ENCODE peak calls at places on chromosomes 5 and 9, in five cellular contexts. One of them, this sample, is unnamed.

GRCh38 chr9:12469084-12469483 is 224.1 kb upstream of the TYRP1 start:
- DNase-seq in suprapubic skin: no peak
- DNase-seq in body of pancreas: no peak
- DNase-seq in tibial nerve: no peak
- DNase-seq in ovary: no peak
- DNase-seq in this sample: no peak

GRCh38 chr5:83426855-83427254 is 44.7 kb upstream of the VCAN start:
- DNase-seq in suprapubic skin: no peak
- DNase-seq in body of pancreas: no peak
- DNase-seq in tibial nerve: no peak
- DNase-seq in ovary: no peak
- DNase-seq in this sample: no peak

GRCh38 chr5:31987985-31988710 is 186.0 kb downstream of the GOLPH3 start:
- DNase-seq in suprapubic skin: no peak
- DNase-seq in body of pancreas: no peak
- DNase-seq in tibial nerve: no peak
- DNase-seq in ovary: no peak
- DNase-seq in this sample: peak

GRCh38 chr5:38048400-38048799 is 208.6 kb upstream of the GDNF start:
- DNase-seq in suprapubic skin: no peak
- DNase-seq in body of pancreas: no peak
- DNase-seq in tibial nerve: no peak
- DNase-seq in ovary: no peak
- DNase-seq in this sample: no peak

GRCh38 chr5:54904425-54904824 is 81.0 kb downstream of the ESM1 start:
- DNase-seq in suprapubic skin: no peak
- DNase-seq in body of pancreas: no peak
- DNase-seq in tibial nerve: no peak
- DNase-seq in ovary: no peak
- DNase-seq in this sample: no peak

GRCh38 chr9:35686222-35687203 is 3.2 kb downstream of the TPM2 start:
- DNase-seq in suprapubic skin: no peak
- DNase-seq in body of pancreas: no peak
- DNase-seq in tibial nerve: no peak
- DNase-seq in ovary: no peak
- DNase-seq in this sample: no peak

GRCh38 chr9:133238851-133239532 is 29.9 kb upstream of the OBP2B start:
- DNase-seq in suprapubic skin: no peak
- DNase-seq in body of pancreas: peak
- DNase-seq in tibial nerve: peak
- DNase-seq in ovary: peak
- DNase-seq in this sample: peak

GRCh38 chr5:158819840-158820620 is 279.7 kb downstream of the EBF1 start:
- DNase-seq in suprapubic skin: no peak
- DNase-seq in body of pancreas: no peak
- DNase-seq in tibial nerve: no peak
- DNase-seq in ovary: no peak
- DNase-seq in this sample: no peak

GRCh38 chr5:32458799-32459400 is 14.4 kb upstream of the ZFR start:
- DNase-seq in suprapubic skin: no peak
- DNase-seq in body of pancreas: no peak
- DNase-seq in tibial nerve: no peak
- DNase-seq in ovary: no peak
- DNase-seq in this sample: no peak

GRCh38 chr9:137985637-137986071 is 108.1 kb downstream of the CACNA1B start:
- DNase-seq in suprapubic skin: no peak
- DNase-seq in body of pancreas: no peak
- DNase-seq in tibial nerve: no peak
- DNase-seq in ovary: no peak
- DNase-seq in this sample: peak

GRCh38 chr9:35367451-35367850 is 122.5 kb upstream of the RUSC2 start:
- DNase-seq in suprapubic skin: no peak
- DNase-seq in body of pancreas: no peak
- DNase-seq in tibial nerve: no peak
- DNase-seq in ovary: no peak
- DNase-seq in this sample: no peak

GRCh38 chr9:32866292-32866691 is 83.0 kb downstream of the TMEM215 start:
- DNase-seq in suprapubic skin: no peak
- DNase-seq in body of pancreas: no peak
- DNase-seq in tibial nerve: no peak
- DNase-seq in ovary: no peak
- DNase-seq in this sample: no peak

GRCh38 chr5:10467281-10468198 is 25.9 kb downstream of the ROPN1L start:
- DNase-seq in suprapubic skin: no peak
- DNase-seq in body of pancreas: no peak
- DNase-seq in tibial nerve: no peak
- DNase-seq in ovary: no peak
- DNase-seq in this sample: peak

GRCh38 chr9:90726215-90726614 is 75.4 kb upstream of the SYK start:
- DNase-seq in suprapubic skin: no peak
- DNase-seq in body of pancreas: no peak
- DNase-seq in tibial nerve: no peak
- DNase-seq in ovary: no peak
- DNase-seq in this sample: no peak

GRCh38 chr5:156475831-156476551 is 149.0 kb downstream of the SGCD start:
- DNase-seq in suprapubic skin: peak
- DNase-seq in body of pancreas: no peak
- DNase-seq in tibial nerve: peak
- DNase-seq in ovary: peak
- DNase-seq in this sample: no peak

GRCh38 chr9:127634698-127635097 is 22.6 kb downstream of the STXBP1 start:
- DNase-seq in suprapubic skin: no peak
- DNase-seq in body of pancreas: no peak
- DNase-seq in tibial nerve: no peak
- DNase-seq in ovary: no peak
- DNase-seq in this sample: no peak

GRCh38 chr9:91001146-91001611 is 199.6 kb downstream of the SYK start:
- DNase-seq in suprapubic skin: no peak
- DNase-seq in body of pancreas: peak
- DNase-seq in tibial nerve: no peak
- DNase-seq in ovary: no peak
- DNase-seq in this sample: no peak

GRCh38 chr5:62330302-62330701 is 24.3 kb downstream of the KIF2A start:
- DNase-seq in suprapubic skin: no peak
- DNase-seq in body of pancreas: no peak
- DNase-seq in tibial nerve: no peak
- DNase-seq in ovary: no peak
- DNase-seq in this sample: no peak

GRCh38 chr9:135320331-135320730 is 159.3 kb upstream of the PPP1R26 start:
- DNase-seq in suprapubic skin: no peak
- DNase-seq in body of pancreas: no peak
- DNase-seq in tibial nerve: no peak
- DNase-seq in ovary: no peak
- DNase-seq in this sample: no peak

GRCh38 chr9:120376101-120376500 is 203.9 kb downstream of the CDK5RAP2 start:
- DNase-seq in suprapubic skin: no peak
- DNase-seq in body of pancreas: no peak
- DNase-seq in tibial nerve: no peak
- DNase-seq in ovary: no peak
- DNase-seq in this sample: no peak

GRCh38 chr9:128218518-128219389 is 15.6 kb downstream of the DNM1 start:
- DNase-seq in suprapubic skin: peak
- DNase-seq in body of pancreas: peak
- DNase-seq in tibial nerve: peak
- DNase-seq in ovary: peak
- DNase-seq in this sample: peak

GRCh38 chr9:75197521-75197920 is 109.2 kb downstream of the OSTF1 start:
- DNase-seq in suprapubic skin: no peak
- DNase-seq in body of pancreas: no peak
- DNase-seq in tibial nerve: no peak
- DNase-seq in ovary: no peak
- DNase-seq in this sample: no peak

GRCh38 chr5:35246411-35246810 is 16.1 kb upstream of the PRLR start:
- DNase-seq in suprapubic skin: no peak
- DNase-seq in body of pancreas: peak
- DNase-seq in tibial nerve: no peak
- DNase-seq in ovary: no peak
- DNase-seq in this sample: no peak

DNA sequence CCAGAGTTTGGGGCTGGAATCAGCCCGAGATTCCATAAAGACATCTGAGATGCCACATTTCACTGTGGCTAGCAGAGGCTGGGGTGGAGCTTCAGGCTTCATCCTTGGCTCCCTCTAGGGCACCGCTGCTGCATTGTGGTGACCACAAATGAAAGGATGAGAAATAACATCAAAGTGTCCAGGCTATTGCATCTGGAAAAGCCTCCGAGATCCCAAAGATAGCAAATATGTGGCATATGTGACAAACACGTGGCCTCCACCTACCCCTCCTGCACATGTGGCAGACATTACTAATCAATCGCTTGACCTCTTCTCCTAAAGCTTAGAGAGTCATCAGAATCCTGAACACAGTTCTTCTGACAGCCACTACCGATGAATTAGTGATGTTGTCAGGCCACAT is 4.5 kb downstream of the SPARC start:
- DNase-seq in suprapubic skin: no peak
- DNase-seq in body of pancreas: no peak
- DNase-seq in tibial nerve: no peak
- DNase-seq in ovary: no peak
- DNase-seq in this sample: no peak
- TF ChIP-seq POLR2A in suprapubic skin: no peak
- TF ChIP-seq POLR2A in body of pancreas: no peak
- TF ChIP-seq POLR2A in tibial nerve: no peak
- TF ChIP-seq POLR2A in ovary: no peak
- TF ChIP-seq POLR2A in this sample: no peak

DNA sequence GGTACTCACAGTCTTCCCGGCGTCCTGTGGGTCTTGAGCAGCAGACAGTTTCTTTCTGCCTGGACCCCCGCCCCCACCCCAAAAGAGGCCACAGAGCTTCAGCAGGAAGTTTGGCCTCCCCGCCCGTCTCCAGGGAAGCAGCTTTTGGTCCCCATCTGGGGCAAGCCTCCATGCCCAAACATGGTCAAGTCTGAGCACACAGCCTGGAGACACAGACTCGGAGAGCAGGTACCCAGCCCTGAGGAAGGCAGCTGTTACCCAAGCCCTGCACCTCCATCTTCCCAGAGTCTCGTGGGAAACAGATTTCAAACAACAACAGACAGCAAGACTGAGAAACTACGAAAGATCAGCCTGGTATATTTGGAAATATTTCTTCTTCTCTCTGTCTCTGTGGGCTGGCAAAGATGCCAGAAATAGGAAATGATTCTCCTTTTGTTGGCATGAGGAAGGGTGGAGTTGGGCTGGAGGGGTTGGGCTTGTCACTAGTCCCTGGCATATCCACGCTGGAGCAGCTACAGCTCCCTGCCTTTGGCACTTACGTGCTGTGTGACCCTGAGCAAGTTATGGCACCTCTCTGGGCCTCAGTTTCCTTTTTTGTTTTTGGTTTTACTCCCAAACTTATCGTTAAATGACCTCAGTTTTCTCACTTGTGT is at the start of gene KCNMB1:
- DNase-seq in suprapubic skin: no peak
- DNase-seq in body of pancreas: no peak
- DNase-seq in tibial nerve: no peak
- DNase-seq in ovary: no peak
- DNase-seq in this sample: no peak
- H3K4me3 ChIP-seq in suprapubic skin: peak
- H3K4me3 ChIP-seq in body of pancreas: no peak
- H3K4me3 ChIP-seq in tibial nerve: peak
- H3K4me3 ChIP-seq in ovary: peak
- H3K4me3 ChIP-seq in this sample: peak

GRCh38 chr5:143405063-143405746 is 1.7 kb upstream of the NR3C1 start:
- DNase-seq in suprapubic skin: peak
- DNase-seq in body of pancreas: peak
- DNase-seq in tibial nerve: peak
- DNase-seq in ovary: peak
- DNase-seq in this sample: peak

GRCh38 chr5:143403357-143403606 is 204 bp downstream of the NR3C1 start:
- DNase-seq in suprapubic skin: no peak
- DNase-seq in body of pancreas: no peak
- DNase-seq in tibial nerve: no peak
- DNase-seq in ovary: no peak
- DNase-seq in this sample: no peak

GRCh38 chr5:143402464-143403356 is 776 bp downstream of the NR3C1 start:
- DNase-seq in suprapubic skin: peak
- DNase-seq in body of pancreas: peak
- DNase-seq in tibial nerve: peak
- DNase-seq in ovary: peak
- DNase-seq in this sample: peak

GRCh38 chr5:143404416-143405062 is 1.1 kb upstream of the NR3C1 start:
- DNase-seq in suprapubic skin: peak
- DNase-seq in body of pancreas: peak
- DNase-seq in tibial nerve: peak
- DNase-seq in ovary: peak
- DNase-seq in this sample: peak

GRCh38 chr5:143403607-143404415 is at the start of gene NR3C1:
- DNase-seq in suprapubic skin: peak
- DNase-seq in body of pancreas: peak
- DNase-seq in tibial nerve: peak
- DNase-seq in ovary: peak
- DNase-seq in this sample: peak
- TF ChIP-seq POLR2A in suprapubic skin: peak
- TF ChIP-seq POLR2A in body of pancreas: peak
- TF ChIP-seq POLR2A in tibial nerve: no peak
- TF ChIP-seq POLR2A in ovary: no peak
- TF ChIP-seq POLR2A in this sample: no peak

DNA sequence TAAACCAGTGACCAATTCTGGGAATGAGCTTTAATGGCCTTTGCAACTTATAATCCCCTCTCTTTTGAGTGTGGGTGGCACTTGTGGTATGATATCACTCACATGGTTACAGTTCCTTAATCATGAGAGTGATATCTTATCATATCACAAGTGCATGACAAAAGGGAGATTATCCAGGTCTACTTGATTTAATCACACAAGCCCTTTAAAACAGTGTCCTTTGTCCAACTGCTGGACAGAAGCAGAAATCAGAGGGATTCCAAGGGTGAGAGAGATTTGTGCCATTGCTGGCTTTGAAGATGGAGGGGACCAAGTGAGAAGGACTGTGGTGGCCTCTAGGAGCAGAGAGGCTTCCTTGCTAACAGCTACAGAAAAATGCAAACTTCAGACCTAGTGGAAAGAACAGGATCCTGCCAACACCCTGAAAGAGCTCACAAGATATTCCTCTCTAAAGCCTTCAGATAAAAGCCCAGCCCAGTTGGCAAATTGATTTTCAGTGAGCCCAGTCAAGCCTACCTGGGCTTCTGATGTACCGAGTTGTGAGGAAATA is 279.0 kb upstream of the TLE4 start:
- DNase-seq in suprapubic skin: no peak
- DNase-seq in body of pancreas: no peak
- DNase-seq in tibial nerve: no peak
- DNase-seq in ovary: no peak
- DNase-seq in this sample: no peak
- H3K4me3 ChIP-seq in suprapubic skin: no peak
- H3K4me3 ChIP-seq in body of pancreas: no peak
- H3K4me3 ChIP-seq in tibial nerve: no peak
- H3K4me3 ChIP-seq in ovary: no peak
- H3K4me3 ChIP-seq in this sample: no peak

GRCh38 chr9:121393318-121393717 is 23.3 kb upstream of the STOM start:
- DNase-seq in suprapubic skin: no peak
- DNase-seq in body of pancreas: no peak
- DNase-seq in tibial nerve: no peak
- DNase-seq in ovary: no peak
- DNase-seq in this sample: no peak
- TF ChIP-seq POLR2A in suprapubic skin: no peak
- TF ChIP-seq POLR2A in body of pancreas: no peak
- TF ChIP-seq POLR2A in tibial nerve: no peak
- TF ChIP-seq POLR2A in ovary: no peak
- TF ChIP-seq POLR2A in this sample: no peak

This sample was measured in spleen.